ENCODE peak calls at places on chromosome 1, in eight cellular contexts. One of them, this sample, is unnamed.
A peak's percentile ranks its signal among the peaks of the same experiment; 100 is the strongest.

GRCh38 chr1:94230920-94231319 is 6.5 kb downstream of the ARHGAP29 start:
- DNase-seq in psoas muscle: no peak
- DNase-seq in cardiac muscle cell: peak; percentile 15
- DNase-seq in IMR-90: no peak
- DNase-seq in A549: no peak
- DNase-seq in RWPE2: no peak
- DNase-seq in lower lobe of right lung: no peak
- DNase-seq in heart left ventricle: no peak
- DNase-seq in this sample: no peak

GRCh38 chr1:18575620-18576019 is 55.0 kb upstream of the PAX7 start:
- DNase-seq in psoas muscle: no peak
- DNase-seq in cardiac muscle cell: peak; percentile 46
- DNase-seq in IMR-90: peak; percentile 8
- DNase-seq in A549: peak; percentile 13
- DNase-seq in RWPE2: no peak
- DNase-seq in lower lobe of right lung: peak; percentile 79
- DNase-seq in heart left ventricle: peak; percentile 56
- DNase-seq in this sample: peak; percentile 85

GRCh38 chr1:45802343-45803298 is 791 bp upstream of the MAST2 start:
- DNase-seq in psoas muscle: peak; percentile 87
- DNase-seq in cardiac muscle cell: peak; percentile 94
- DNase-seq in IMR-90: peak; percentile 99
- DNase-seq in A549: peak; percentile 86
- DNase-seq in RWPE2: peak; percentile 83
- DNase-seq in lower lobe of right lung: peak; percentile 79
- DNase-seq in heart left ventricle: peak; percentile 79
- DNase-seq in this sample: peak; percentile 90

GRCh38 chr1:154225370-154225769 is 4.6 kb downstream of the UBAP2L start:
- DNase-seq in psoas muscle: no peak
- DNase-seq in cardiac muscle cell: no peak
- DNase-seq in IMR-90: no peak
- DNase-seq in A549: no peak
- DNase-seq in RWPE2: no peak
- DNase-seq in lower lobe of right lung: no peak
- DNase-seq in heart left ventricle: no peak
- DNase-seq in this sample: no peak

GRCh38 chr1:223179280-223179679 is 36.2 kb upstream of the TLR5 start:
- DNase-seq in psoas muscle: no peak
- DNase-seq in cardiac muscle cell: no peak
- DNase-seq in IMR-90: no peak
- DNase-seq in A549: no peak
- DNase-seq in RWPE2: no peak
- DNase-seq in lower lobe of right lung: no peak
- DNase-seq in heart left ventricle: no peak
- DNase-seq in this sample: no peak

GRCh38 chr1:145857170-145857569 is 1.7 kb downstream of the PIAS3 start:
- DNase-seq in psoas muscle: no peak
- DNase-seq in cardiac muscle cell: no peak
- DNase-seq in IMR-90: no peak
- DNase-seq in A549: no peak
- DNase-seq in RWPE2: no peak
- DNase-seq in lower lobe of right lung: no peak
- DNase-seq in heart left ventricle: no peak
- DNase-seq in this sample: no peak

GRCh38 chr1:24643362-24644346 is 552 bp downstream of the SRRM1 start:
- DNase-seq in psoas muscle: no peak
- DNase-seq in cardiac muscle cell: no peak
- DNase-seq in IMR-90: no peak
- DNase-seq in A549: peak; percentile 28
- DNase-seq in RWPE2: no peak
- DNase-seq in lower lobe of right lung: no peak
- DNase-seq in heart left ventricle: no peak
- DNase-seq in this sample: peak; percentile 92

GRCh38 chr1:54215578-54215977 is 15.6 kb downstream of the MRPL37 start:
- DNase-seq in psoas muscle: no peak
- DNase-seq in cardiac muscle cell: no peak
- DNase-seq in IMR-90: no peak
- DNase-seq in A549: no peak
- DNase-seq in RWPE2: no peak
- DNase-seq in lower lobe of right lung: no peak
- DNase-seq in heart left ventricle: no peak
- DNase-seq in this sample: no peak

GRCh38 chr1:54996359-54996868 is 2.3 kb upstream of the BSND start:
- DNase-seq in psoas muscle: peak; percentile 88
- DNase-seq in cardiac muscle cell: peak; percentile 76
- DNase-seq in IMR-90: peak; percentile 47
- DNase-seq in A549: peak; percentile 87
- DNase-seq in RWPE2: peak; percentile 68
- DNase-seq in lower lobe of right lung: peak; percentile 80
- DNase-seq in heart left ventricle: peak; percentile 74
- DNase-seq in this sample: peak; percentile 78

GRCh38 chr1:209015092-209015491 is 568.4 kb upstream of the CAMK1G start:
- DNase-seq in psoas muscle: no peak
- DNase-seq in cardiac muscle cell: no peak
- DNase-seq in IMR-90: no peak
- DNase-seq in A549: no peak
- DNase-seq in RWPE2: no peak
- DNase-seq in lower lobe of right lung: no peak
- DNase-seq in heart left ventricle: no peak
- DNase-seq in this sample: no peak

GRCh38 chr1:1122981-1123480 is 7.1 kb upstream of the C1orf159 start:
- DNase-seq in psoas muscle: peak; percentile 32
- DNase-seq in cardiac muscle cell: peak; percentile 24
- DNase-seq in IMR-90: no peak
- DNase-seq in A549: peak; percentile 18
- DNase-seq in RWPE2: peak; percentile 34
- DNase-seq in lower lobe of right lung: peak; percentile 42
- DNase-seq in heart left ventricle: no peak
- DNase-seq in this sample: no peak

GRCh38 chr1:100034465-100034864 is 64.7 kb downstream of the SLC35A3 start:
- DNase-seq in psoas muscle: no peak
- DNase-seq in cardiac muscle cell: peak; percentile 50
- DNase-seq in IMR-90: peak; percentile 38
- DNase-seq in A549: peak; percentile 22
- DNase-seq in RWPE2: no peak
- DNase-seq in lower lobe of right lung: no peak
- DNase-seq in heart left ventricle: no peak
- DNase-seq in this sample: no peak

GRCh38 chr1:61109158-61109557 is 26.8 kb downstream of the NFIA start:
- DNase-seq in psoas muscle: no peak
- DNase-seq in cardiac muscle cell: no peak
- DNase-seq in IMR-90: no peak
- DNase-seq in A549: no peak
- DNase-seq in RWPE2: no peak
- DNase-seq in lower lobe of right lung: no peak
- DNase-seq in heart left ventricle: no peak
- DNase-seq in this sample: no peak

GRCh38 chr1:17462677-17463076 is 23.2 kb upstream of the RCC2 start:
- DNase-seq in psoas muscle: no peak
- DNase-seq in cardiac muscle cell: no peak
- DNase-seq in IMR-90: no peak
- DNase-seq in A549: no peak
- DNase-seq in RWPE2: no peak
- DNase-seq in lower lobe of right lung: no peak
- DNase-seq in heart left ventricle: no peak
- DNase-seq in this sample: peak; percentile 3

GRCh38 chr1:205667909-205668643 is 12.2 kb downstream of the SLC45A3 start:
- DNase-seq in psoas muscle: no peak
- DNase-seq in cardiac muscle cell: no peak
- DNase-seq in IMR-90: no peak
- DNase-seq in A549: no peak
- DNase-seq in RWPE2: no peak
- DNase-seq in lower lobe of right lung: no peak
- DNase-seq in heart left ventricle: no peak
- DNase-seq in this sample: no peak

GRCh38 chr1:2990376-2991115 is 30.7 kb upstream of the ACTRT2 start:
- DNase-seq in psoas muscle: no peak
- DNase-seq in cardiac muscle cell: no peak
- DNase-seq in IMR-90: no peak
- DNase-seq in A549: no peak
- DNase-seq in RWPE2: peak; percentile 27
- DNase-seq in lower lobe of right lung: no peak
- DNase-seq in heart left ventricle: peak; percentile 12
- DNase-seq in this sample: peak; percentile 22

DNA sequence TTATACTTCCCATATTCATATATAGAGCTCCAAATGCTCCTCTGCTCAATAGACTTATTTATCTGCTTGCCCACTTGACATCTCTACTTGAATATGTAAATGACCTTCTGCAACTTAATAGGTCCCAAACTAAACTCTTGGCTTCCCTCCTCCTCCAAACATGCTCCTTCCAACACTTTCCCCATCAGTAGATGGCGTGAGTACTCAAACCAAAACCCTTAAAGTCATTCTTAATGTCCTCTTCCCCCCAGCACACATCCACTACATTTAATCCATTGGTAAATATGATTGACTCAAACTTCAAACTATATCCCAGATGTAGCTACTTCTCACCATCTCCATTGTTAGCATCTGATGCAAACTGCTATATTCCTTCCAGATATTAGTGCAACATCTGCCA is 48.5 kb upstream of the PBX1 start:
- DNase-seq in psoas muscle: no peak
- DNase-seq in cardiac muscle cell: peak; percentile 63
- DNase-seq in IMR-90: peak; percentile 33
- DNase-seq in A549: no peak
- DNase-seq in RWPE2: no peak
- DNase-seq in lower lobe of right lung: no peak
- DNase-seq in heart left ventricle: no peak
- DNase-seq in this sample: no peak
- TF ChIP-seq CTCF in psoas muscle: no peak
- TF ChIP-seq CTCF in cardiac muscle cell: peak; percentile 35
- TF ChIP-seq CTCF in IMR-90: peak; percentile 45
- TF ChIP-seq CTCF in A549: no peak
- TF ChIP-seq CTCF in RWPE2: no peak
- TF ChIP-seq CTCF in lower lobe of right lung: no peak
- TF ChIP-seq CTCF in heart left ventricle: no peak
- TF ChIP-seq CTCF in this sample: no peak

DNA sequence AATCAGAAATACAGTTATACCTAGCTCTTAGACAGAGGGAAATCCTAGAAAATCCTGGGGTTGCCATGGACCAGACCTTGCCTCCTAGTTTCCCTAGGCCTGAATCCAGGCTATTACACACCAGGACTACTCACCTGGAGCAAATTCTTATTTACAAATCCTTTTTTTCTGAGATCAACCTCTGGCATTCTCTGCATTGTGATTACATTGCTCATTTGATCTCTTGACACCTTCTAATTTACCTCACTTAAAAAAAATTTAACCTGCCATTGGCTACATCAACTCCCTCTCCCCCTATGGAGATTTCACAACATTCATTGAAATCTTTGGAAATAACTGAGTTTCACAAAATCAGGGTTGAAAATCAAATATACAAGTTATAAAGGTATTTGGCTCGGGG is 2.9 kb upstream of the C1orf105 start:
- DNase-seq in psoas muscle: no peak
- DNase-seq in cardiac muscle cell: no peak
- DNase-seq in IMR-90: no peak
- DNase-seq in A549: no peak
- DNase-seq in RWPE2: no peak
- DNase-seq in lower lobe of right lung: no peak
- DNase-seq in heart left ventricle: no peak
- DNase-seq in this sample: no peak
- H3K27ac ChIP-seq in psoas muscle: no peak overlapping the region
- H3K27ac ChIP-seq in cardiac muscle cell: no peak overlapping the region
- H3K27ac ChIP-seq in IMR-90: no peak overlapping the region
- H3K27ac ChIP-seq in A549: no peak overlapping the region
- H3K27ac ChIP-seq in RWPE2: peak overlapping the region; percentile 78
- H3K27ac ChIP-seq in lower lobe of right lung: no peak overlapping the region
- H3K27ac ChIP-seq in heart left ventricle: no peak overlapping the region
- H3K27ac ChIP-seq in this sample: no peak overlapping the region

GRCh38 chr1:32014937-32015363 is 1.3 kb downstream of the KHDRBS1 start:
- DNase-seq in psoas muscle: no peak
- DNase-seq in cardiac muscle cell: no peak
- DNase-seq in IMR-90: no peak
- DNase-seq in A549: no peak
- DNase-seq in RWPE2: no peak
- DNase-seq in lower lobe of right lung: no peak
- DNase-seq in heart left ventricle: no peak
- DNase-seq in this sample: no peak

GRCh38 chr1:32010246-32010645 is 3.4 kb upstream of the KHDRBS1 start:
- DNase-seq in psoas muscle: no peak
- DNase-seq in cardiac muscle cell: no peak
- DNase-seq in IMR-90: no peak
- DNase-seq in A549: no peak
- DNase-seq in RWPE2: no peak
- DNase-seq in lower lobe of right lung: no peak
- DNase-seq in heart left ventricle: no peak
- DNase-seq in this sample: no peak

GRCh38 chr1:32013386-32014198 is at the start of gene KHDRBS1:
- DNase-seq in psoas muscle: peak; percentile 100
- DNase-seq in cardiac muscle cell: peak; percentile 99
- DNase-seq in IMR-90: peak; percentile 99
- DNase-seq in A549: peak; percentile 95
- DNase-seq in RWPE2: peak; percentile 95
- DNase-seq in lower lobe of right lung: peak; percentile 99
- DNase-seq in heart left ventricle: peak; percentile 99
- DNase-seq in this sample: peak; percentile 100

GRCh38 chr1:32012709-32013385 is 821 bp upstream of the KHDRBS1 start:
- DNase-seq in psoas muscle: no peak
- DNase-seq in cardiac muscle cell: no peak
- DNase-seq in IMR-90: no peak
- DNase-seq in A549: no peak
- DNase-seq in RWPE2: no peak
- DNase-seq in lower lobe of right lung: no peak
- DNase-seq in heart left ventricle: no peak
- DNase-seq in this sample: no peak

DNA sequence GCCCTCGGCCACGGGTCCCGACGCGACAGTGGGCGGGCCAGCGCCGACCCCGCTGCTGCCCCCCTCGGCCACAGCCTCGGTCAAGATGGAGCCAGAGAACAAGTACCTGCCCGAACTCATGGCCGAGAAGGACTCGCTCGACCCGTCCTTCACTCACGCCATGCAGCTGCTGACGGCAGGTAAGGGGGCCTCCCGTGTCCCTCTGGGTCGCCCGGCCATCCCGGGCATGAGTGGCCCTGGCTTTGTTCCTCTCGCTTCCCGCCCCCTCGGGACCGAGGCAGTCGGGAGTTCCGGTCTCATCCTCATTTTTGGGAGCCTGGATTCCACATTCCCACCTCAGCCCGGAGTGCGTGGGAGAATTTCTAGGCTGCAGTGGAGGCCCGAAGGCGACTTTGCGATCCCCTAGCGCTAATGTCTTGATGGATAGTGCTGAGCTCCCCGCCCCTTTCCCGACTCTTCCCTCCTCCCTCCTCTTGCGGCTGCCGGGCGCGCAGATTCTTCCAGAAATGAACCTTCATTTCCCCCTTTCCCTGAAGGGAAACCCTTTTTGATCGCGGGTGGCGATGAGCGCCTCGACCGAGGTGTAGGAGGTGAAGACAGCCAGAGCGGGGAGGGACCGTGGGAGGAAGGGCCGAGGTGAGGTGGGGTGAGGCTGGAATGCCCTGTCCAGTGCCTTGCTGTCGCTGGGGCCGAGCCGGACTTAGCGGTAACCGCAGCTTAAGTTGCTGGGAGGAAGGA is 700 bp downstream of the KHDRBS1 start:
- DNase-seq in psoas muscle: peak; percentile 71
- DNase-seq in cardiac muscle cell: peak; percentile 64
- DNase-seq in IMR-90: peak; percentile 36
- DNase-seq in A549: peak; percentile 28
- DNase-seq in RWPE2: no peak
- DNase-seq in lower lobe of right lung: peak; percentile 76
- DNase-seq in heart left ventricle: peak; percentile 57
- DNase-seq in this sample: peak; percentile 68
- TF ChIP-seq CTCF in psoas muscle: no peak
- TF ChIP-seq CTCF in cardiac muscle cell: no peak
- TF ChIP-seq CTCF in IMR-90: no peak
- TF ChIP-seq CTCF in A549: no peak
- TF ChIP-seq CTCF in RWPE2: peak; percentile 11
- TF ChIP-seq CTCF in lower lobe of right lung: no peak
- TF ChIP-seq CTCF in heart left ventricle: no peak
- TF ChIP-seq CTCF in this sample: no peak

GRCh38 chr1:109901106-109901505 is 9.5 kb upstream of the CSF1 start:
- DNase-seq in psoas muscle: no peak
- DNase-seq in cardiac muscle cell: no peak
- DNase-seq in IMR-90: no peak
- DNase-seq in A549: no peak
- DNase-seq in RWPE2: no peak
- DNase-seq in lower lobe of right lung: no peak
- DNase-seq in heart left ventricle: no peak
- DNase-seq in this sample: no peak
- H3K27ac ChIP-seq in psoas muscle: no peak overlapping the region
- H3K27ac ChIP-seq in cardiac muscle cell: no peak overlapping the region
- H3K27ac ChIP-seq in IMR-90: no peak overlapping the region
- H3K27ac ChIP-seq in A549: no peak overlapping the region
- H3K27ac ChIP-seq in RWPE2: no peak overlapping the region
- H3K27ac ChIP-seq in lower lobe of right lung: no peak overlapping the region
- H3K27ac ChIP-seq in heart left ventricle: no peak overlapping the region
- H3K27ac ChIP-seq in this sample: no peak overlapping the region

This sample was measured in left lung.